ENCODE peak calls at places on chromosome 7, in nine cellular contexts. One of them, this sample, is unnamed.

GRCh38 chr7:100914879-100915442 is 19.3 kb upstream of the ACHE start:
- DNase-seq in body of pancreas: no peak
- DNase-seq in right lobe of liver: no peak
- DNase-seq in small intestine: peak; percentile 43
- DNase-seq in CD4-positive, alpha-beta memory T cell: no peak
- DNase-seq in GM23248: peak; percentile 42
- DNase-seq in dorsolateral prefrontal cortex: no peak
- DNase-seq in CD8-positive, alpha-beta memory T cell: no peak
- DNase-seq in brain microvascular endothelial cell: no peak
- DNase-seq in this sample: no peak

GRCh38 chr7:91083855-91084644 is 180.2 kb upstream of the FZD1 start:
- DNase-seq in dorsolateral prefrontal cortex: no peak
- DNase-seq in body of pancreas: peak; percentile 39
- DNase-seq in small intestine: no peak
- DNase-seq in CD4-positive, alpha-beta memory T cell: no peak
- DNase-seq in right lobe of liver: no peak
- DNase-seq in GM23248: peak; percentile 41
- DNase-seq in brain microvascular endothelial cell: no peak
- DNase-seq in CD8-positive, alpha-beta memory T cell: no peak
- DNase-seq in this sample: no peak

GRCh38 chr7:17661982-17662585 is 278.2 kb downstream of the SNX13 start:
- DNase-seq in body of pancreas: no peak
- DNase-seq in CD4-positive, alpha-beta memory T cell: no peak
- DNase-seq in brain microvascular endothelial cell: no peak
- DNase-seq in right lobe of liver: no peak
- DNase-seq in dorsolateral prefrontal cortex: no peak
- DNase-seq in GM23248: peak; percentile 38
- DNase-seq in small intestine: no peak
- DNase-seq in CD8-positive, alpha-beta memory T cell: no peak
- DNase-seq in this sample: peak; percentile 97

GRCh38 chr7:151135866-151136514 is 31.5 kb downstream of the GBX1 start:
- DNase-seq in brain microvascular endothelial cell: no peak
- DNase-seq in small intestine: no peak
- DNase-seq in GM23248: no peak
- DNase-seq in CD8-positive, alpha-beta memory T cell: no peak
- DNase-seq in body of pancreas: no peak
- DNase-seq in right lobe of liver: peak; percentile 43
- DNase-seq in CD4-positive, alpha-beta memory T cell: no peak
- DNase-seq in dorsolateral prefrontal cortex: no peak
- DNase-seq in this sample: no peak

GRCh38 chr7:49497471-49497870 is 276.0 kb upstream of the VWC2 start:
- DNase-seq in right lobe of liver: no peak
- DNase-seq in CD4-positive, alpha-beta memory T cell: no peak
- DNase-seq in CD8-positive, alpha-beta memory T cell: no peak
- DNase-seq in small intestine: no peak
- DNase-seq in dorsolateral prefrontal cortex: no peak
- DNase-seq in body of pancreas: no peak
- DNase-seq in GM23248: no peak
- DNase-seq in brain microvascular endothelial cell: no peak
- DNase-seq in this sample: no peak

GRCh38 chr7:54964136-54964535 is 54.7 kb upstream of the EGFR start:
- DNase-seq in body of pancreas: no peak
- DNase-seq in dorsolateral prefrontal cortex: no peak
- DNase-seq in CD8-positive, alpha-beta memory T cell: no peak
- DNase-seq in small intestine: no peak
- DNase-seq in right lobe of liver: no peak
- DNase-seq in GM23248: no peak
- DNase-seq in brain microvascular endothelial cell: no peak
- DNase-seq in CD4-positive, alpha-beta memory T cell: no peak
- DNase-seq in this sample: no peak

GRCh38 chr7:114653391-114654088 is 238.9 kb downstream of the FOXP2 start:
- DNase-seq in body of pancreas: no peak
- DNase-seq in GM23248: no peak
- DNase-seq in small intestine: no peak
- DNase-seq in right lobe of liver: no peak
- DNase-seq in CD4-positive, alpha-beta memory T cell: no peak
- DNase-seq in brain microvascular endothelial cell: no peak
- DNase-seq in dorsolateral prefrontal cortex: no peak
- DNase-seq in CD8-positive, alpha-beta memory T cell: no peak
- DNase-seq in this sample: no peak

GRCh38 chr7:141351175-141351574 is 200.0 kb upstream of the AGK start:
- DNase-seq in dorsolateral prefrontal cortex: no peak
- DNase-seq in CD8-positive, alpha-beta memory T cell: no peak
- DNase-seq in body of pancreas: no peak
- DNase-seq in CD4-positive, alpha-beta memory T cell: no peak
- DNase-seq in brain microvascular endothelial cell: no peak
- DNase-seq in right lobe of liver: no peak
- DNase-seq in GM23248: no peak
- DNase-seq in small intestine: no peak
- DNase-seq in this sample: no peak

GRCh38 chr7:30473903-30474302 is 4.7 kb downstream of the NOD1 start:
- DNase-seq in body of pancreas: no peak
- DNase-seq in brain microvascular endothelial cell: no peak
- DNase-seq in CD4-positive, alpha-beta memory T cell: no peak
- DNase-seq in dorsolateral prefrontal cortex: no peak
- DNase-seq in small intestine: no peak
- DNase-seq in right lobe of liver: no peak
- DNase-seq in GM23248: peak; percentile 20
- DNase-seq in CD8-positive, alpha-beta memory T cell: no peak
- DNase-seq in this sample: no peak

GRCh38 chr7:30475580-30475979 is 3.0 kb downstream of the NOD1 start:
- DNase-seq in right lobe of liver: no peak
- DNase-seq in CD8-positive, alpha-beta memory T cell: no peak
- DNase-seq in dorsolateral prefrontal cortex: no peak
- DNase-seq in body of pancreas: no peak
- DNase-seq in small intestine: no peak
- DNase-seq in CD4-positive, alpha-beta memory T cell: no peak
- DNase-seq in GM23248: peak; percentile 39
- DNase-seq in brain microvascular endothelial cell: no peak
- DNase-seq in this sample: no peak

GRCh38 chr7:30473393-30473775 is 5.2 kb downstream of the NOD1 start:
- DNase-seq in small intestine: no peak
- DNase-seq in GM23248: no peak
- DNase-seq in brain microvascular endothelial cell: no peak
- DNase-seq in body of pancreas: no peak
- DNase-seq in CD4-positive, alpha-beta memory T cell: no peak
- DNase-seq in right lobe of liver: no peak
- DNase-seq in CD8-positive, alpha-beta memory T cell: no peak
- DNase-seq in dorsolateral prefrontal cortex: no peak
- DNase-seq in this sample: no peak

GRCh38 chr7:30474485-30474884 is 4.1 kb downstream of the NOD1 start:
- DNase-seq in CD8-positive, alpha-beta memory T cell: no peak
- DNase-seq in body of pancreas: no peak
- DNase-seq in small intestine: no peak
- DNase-seq in CD4-positive, alpha-beta memory T cell: no peak
- DNase-seq in GM23248: no peak
- DNase-seq in dorsolateral prefrontal cortex: no peak
- DNase-seq in brain microvascular endothelial cell: no peak
- DNase-seq in right lobe of liver: no peak
- DNase-seq in this sample: no peak

GRCh38 chr7:30474893-30475292 is 3.7 kb downstream of the NOD1 start:
- DNase-seq in CD4-positive, alpha-beta memory T cell: no peak
- DNase-seq in right lobe of liver: no peak
- DNase-seq in CD8-positive, alpha-beta memory T cell: no peak
- DNase-seq in small intestine: no peak
- DNase-seq in brain microvascular endothelial cell: no peak
- DNase-seq in dorsolateral prefrontal cortex: no peak
- DNase-seq in body of pancreas: no peak
- DNase-seq in GM23248: peak; percentile 95
- DNase-seq in this sample: no peak
- H3K27ac ChIP-seq in CD4-positive, alpha-beta memory T cell: no peak overlapping the region
- H3K27ac ChIP-seq in right lobe of liver: peak overlapping the region; percentile 6
- H3K27ac ChIP-seq in CD8-positive, alpha-beta memory T cell: no peak overlapping the region
- H3K27ac ChIP-seq in small intestine: no peak overlapping the region
- H3K27ac ChIP-seq in brain microvascular endothelial cell: peak overlapping the region; percentile 30
- H3K27ac ChIP-seq in dorsolateral prefrontal cortex: no peak overlapping the region
- H3K27ac ChIP-seq in body of pancreas: no peak overlapping the region
- H3K27ac ChIP-seq in GM23248: peak overlapping the region; percentile 92
- H3K27ac ChIP-seq in this sample: no peak overlapping the region

GRCh38 chr7:43876976-43877745 is 7.8 kb upstream of the MRPS24 start:
- DNase-seq in dorsolateral prefrontal cortex: no peak
- DNase-seq in small intestine: no peak
- DNase-seq in GM23248: no peak
- DNase-seq in CD4-positive, alpha-beta memory T cell: no peak
- DNase-seq in CD8-positive, alpha-beta memory T cell: no peak
- DNase-seq in body of pancreas: no peak
- DNase-seq in right lobe of liver: no peak
- DNase-seq in brain microvascular endothelial cell: no peak
- DNase-seq in this sample: no peak

GRCh38 chr7:43878867-43879266 is 9.6 kb upstream of the MRPS24 start:
- DNase-seq in small intestine: no peak
- DNase-seq in GM23248: peak; percentile 35
- DNase-seq in CD4-positive, alpha-beta memory T cell: no peak
- DNase-seq in right lobe of liver: no peak
- DNase-seq in dorsolateral prefrontal cortex: no peak
- DNase-seq in body of pancreas: no peak
- DNase-seq in CD8-positive, alpha-beta memory T cell: no peak
- DNase-seq in brain microvascular endothelial cell: peak; percentile 6
- DNase-seq in this sample: no peak

GRCh38 chr7:43880596-43880995 is 11.3 kb upstream of the MRPS24 start:
- DNase-seq in body of pancreas: no peak
- DNase-seq in dorsolateral prefrontal cortex: no peak
- DNase-seq in brain microvascular endothelial cell: peak; percentile 18
- DNase-seq in CD4-positive, alpha-beta memory T cell: no peak
- DNase-seq in small intestine: no peak
- DNase-seq in right lobe of liver: no peak
- DNase-seq in CD8-positive, alpha-beta memory T cell: no peak
- DNase-seq in GM23248: no peak
- DNase-seq in this sample: no peak

GRCh38 chr7:43877968-43878864 is 8.9 kb upstream of the MRPS24 start:
- DNase-seq in brain microvascular endothelial cell: no peak
- DNase-seq in dorsolateral prefrontal cortex: no peak
- DNase-seq in body of pancreas: no peak
- DNase-seq in GM23248: no peak
- DNase-seq in CD8-positive, alpha-beta memory T cell: no peak
- DNase-seq in small intestine: no peak
- DNase-seq in right lobe of liver: peak; percentile 55
- DNase-seq in CD4-positive, alpha-beta memory T cell: no peak
- DNase-seq in this sample: no peak

GRCh38 chr7:43879477-43879876 is 10.2 kb upstream of the MRPS24 start:
- DNase-seq in GM23248: peak; percentile 94
- DNase-seq in brain microvascular endothelial cell: peak; percentile 81
- DNase-seq in CD4-positive, alpha-beta memory T cell: no peak
- DNase-seq in CD8-positive, alpha-beta memory T cell: no peak
- DNase-seq in right lobe of liver: no peak
- DNase-seq in small intestine: no peak
- DNase-seq in dorsolateral prefrontal cortex: no peak
- DNase-seq in body of pancreas: no peak
- DNase-seq in this sample: no peak
- H3K27ac ChIP-seq in GM23248: peak overlapping the region; percentile 79
- H3K27ac ChIP-seq in brain microvascular endothelial cell: peak overlapping the region; percentile 62
- H3K27ac ChIP-seq in CD4-positive, alpha-beta memory T cell: no peak overlapping the region
- H3K27ac ChIP-seq in CD8-positive, alpha-beta memory T cell: no peak overlapping the region
- H3K27ac ChIP-seq in right lobe of liver: no peak overlapping the region
- H3K27ac ChIP-seq in small intestine: no peak overlapping the region
- H3K27ac ChIP-seq in dorsolateral prefrontal cortex: no peak overlapping the region
- H3K27ac ChIP-seq in body of pancreas: no peak overlapping the region
- H3K27ac ChIP-seq in this sample: no peak overlapping the region

GRCh38 chr7:37092548-37092947 is 356.1 kb downstream of the ELMO1 start:
- DNase-seq in small intestine: no peak
- DNase-seq in body of pancreas: peak; percentile 12
- DNase-seq in brain microvascular endothelial cell: no peak
- DNase-seq in CD4-positive, alpha-beta memory T cell: no peak
- DNase-seq in right lobe of liver: no peak
- DNase-seq in GM23248: no peak
- DNase-seq in CD8-positive, alpha-beta memory T cell: no peak
- DNase-seq in dorsolateral prefrontal cortex: no peak
- DNase-seq in this sample: no peak

GRCh38 chr7:37096341-37096740 is 352.3 kb downstream of the ELMO1 start:
- DNase-seq in small intestine: no peak
- DNase-seq in dorsolateral prefrontal cortex: no peak
- DNase-seq in GM23248: no peak
- DNase-seq in CD4-positive, alpha-beta memory T cell: no peak
- DNase-seq in body of pancreas: no peak
- DNase-seq in brain microvascular endothelial cell: no peak
- DNase-seq in CD8-positive, alpha-beta memory T cell: no peak
- DNase-seq in right lobe of liver: no peak
- DNase-seq in this sample: peak; percentile 57

GRCh38 chr7:37095122-37095521 is 353.5 kb downstream of the ELMO1 start:
- DNase-seq in brain microvascular endothelial cell: no peak
- DNase-seq in GM23248: no peak
- DNase-seq in CD8-positive, alpha-beta memory T cell: no peak
- DNase-seq in body of pancreas: no peak
- DNase-seq in right lobe of liver: no peak
- DNase-seq in CD4-positive, alpha-beta memory T cell: no peak
- DNase-seq in small intestine: no peak
- DNase-seq in dorsolateral prefrontal cortex: no peak
- DNase-seq in this sample: no peak

GRCh38 chr7:37089972-37090371 is 358.7 kb downstream of the ELMO1 start:
- DNase-seq in CD4-positive, alpha-beta memory T cell: no peak
- DNase-seq in body of pancreas: no peak
- DNase-seq in CD8-positive, alpha-beta memory T cell: no peak
- DNase-seq in small intestine: no peak
- DNase-seq in right lobe of liver: no peak
- DNase-seq in dorsolateral prefrontal cortex: no peak
- DNase-seq in brain microvascular endothelial cell: no peak
- DNase-seq in GM23248: no peak
- DNase-seq in this sample: no peak

DNA sequence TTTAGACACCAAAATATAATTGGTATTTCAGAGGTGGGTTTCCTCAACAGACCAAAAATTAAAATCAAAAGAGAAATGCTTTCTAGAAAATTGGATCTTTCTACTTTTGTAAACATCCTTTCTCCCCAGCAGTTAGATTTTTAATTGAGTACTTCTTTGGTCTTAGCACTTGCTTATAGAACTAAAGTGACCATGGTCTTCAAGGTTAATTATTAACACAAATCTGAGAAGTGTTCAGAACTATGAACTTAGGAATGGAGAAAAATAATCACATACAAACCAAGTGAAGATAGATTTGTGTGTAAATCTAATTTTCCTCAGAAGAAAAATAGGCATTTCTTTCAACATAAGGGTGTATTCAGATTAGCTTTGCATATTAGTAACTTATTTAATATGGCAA is 355.4 kb downstream of the ELMO1 start:
- DNase-seq in right lobe of liver: no peak
- DNase-seq in CD4-positive, alpha-beta memory T cell: no peak
- DNase-seq in dorsolateral prefrontal cortex: no peak
- DNase-seq in GM23248: no peak
- DNase-seq in brain microvascular endothelial cell: no peak
- DNase-seq in small intestine: no peak
- DNase-seq in CD8-positive, alpha-beta memory T cell: no peak
- DNase-seq in body of pancreas: no peak
- DNase-seq in this sample: no peak
- H3K27ac ChIP-seq in right lobe of liver: no peak overlapping the region
- H3K27ac ChIP-seq in CD4-positive, alpha-beta memory T cell: no peak overlapping the region
- H3K27ac ChIP-seq in dorsolateral prefrontal cortex: no peak overlapping the region
- H3K27ac ChIP-seq in GM23248: no peak overlapping the region
- H3K27ac ChIP-seq in brain microvascular endothelial cell: no peak overlapping the region
- H3K27ac ChIP-seq in small intestine: no peak overlapping the region
- H3K27ac ChIP-seq in CD8-positive, alpha-beta memory T cell: no peak overlapping the region
- H3K27ac ChIP-seq in body of pancreas: no peak overlapping the region
- H3K27ac ChIP-seq in this sample: no peak overlapping the region

DNA sequence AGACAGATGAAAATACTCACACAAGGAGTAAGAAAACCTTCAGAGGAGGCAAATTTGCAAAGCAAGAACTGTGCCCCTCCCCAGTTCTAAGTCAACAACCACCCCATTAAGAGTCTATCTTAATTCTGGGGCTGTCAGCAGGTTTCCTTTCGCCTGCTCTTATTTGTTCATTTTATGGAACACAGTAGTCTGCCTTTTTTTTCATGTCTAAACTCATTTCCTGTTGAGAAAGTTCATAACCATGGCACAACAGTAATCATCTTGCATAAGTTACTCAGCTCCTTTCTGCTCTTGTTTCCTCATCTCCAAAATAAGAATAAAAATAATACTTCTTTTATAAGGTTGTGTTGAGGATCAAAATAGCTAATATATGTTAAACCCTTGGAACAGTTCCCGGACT is 25.8 kb upstream of the AMPH start:
- DNase-seq in body of pancreas: no peak
- DNase-seq in dorsolateral prefrontal cortex: no peak
- DNase-seq in small intestine: no peak
- DNase-seq in brain microvascular endothelial cell: no peak
- DNase-seq in GM23248: peak; percentile 55
- DNase-seq in right lobe of liver: no peak
- DNase-seq in CD4-positive, alpha-beta memory T cell: no peak
- DNase-seq in CD8-positive, alpha-beta memory T cell: no peak
- DNase-seq in this sample: no peak
- H3K27ac ChIP-seq in body of pancreas: no peak overlapping the region
- H3K27ac ChIP-seq in dorsolateral prefrontal cortex: no peak overlapping the region
- H3K27ac ChIP-seq in small intestine: no peak overlapping the region
- H3K27ac ChIP-seq in brain microvascular endothelial cell: no peak overlapping the region
- H3K27ac ChIP-seq in GM23248: no peak overlapping the region
- H3K27ac ChIP-seq in right lobe of liver: no peak overlapping the region
- H3K27ac ChIP-seq in CD4-positive, alpha-beta memory T cell: no peak overlapping the region
- H3K27ac ChIP-seq in CD8-positive, alpha-beta memory T cell: no peak overlapping the region
- H3K27ac ChIP-seq in this sample: no peak overlapping the region